ENCODE peak calls at places on chromosomes 5 and 9, in four cellular contexts. C, H, W and Q are unnamed samples.

GRCh38 chr9:131012396-131012917 is 3.5 kb downstream of the LAMC3 start:
- DNase-seq in W (no peak), C (no peak), H (no peak), Q (no peak)

GRCh38 chr5:55896663-55897062 is 45.5 kb downstream of the IL31RA start:
- DNase-seq in W (no peak), C (no peak), H (no peak), Q (no peak)

GRCh38 chr5:157358871-157359270 is 92.9 kb downstream of the CYFIP2 start:
- DNase-seq in H (no peak), W (no peak), C (no peak), Q (no peak)

GRCh38 chr9:92964981-92965758 is 17.8 kb downstream of the FGD3 start:
- DNase-seq in C (no peak), W (no peak), H (no peak), Q (no peak)

GRCh38 chr5:137696481-137696880 is 39.4 kb downstream of the KLHL3 start:
- DNase-seq in H (no peak), W (peak), C (no peak), Q (no peak)

GRCh38 chr5:130337179-130337888 is 433.1 kb downstream of the CHSY3 start:
- DNase-seq in W (peak), C (no peak), H (no peak), Q (no peak)

GRCh38 chr5:125700380-125700856 is 722.8 kb upstream of the GRAMD2B start:
- DNase-seq in W (no peak), H (no peak), C (no peak), Q (no peak)

GRCh38 chr5:180630426-180630825 is 19.0 kb downstream of the FLT4 start:
- DNase-seq in C (no peak), W (no peak), H (no peak), Q (no peak)

GRCh38 chr5:64505769-64506566 is at the start of gene RGS7BP:
- DNase-seq in C (no peak), W (peak), H (no peak), Q (peak)

GRCh38 chr9:129586647-129587046 is 34.3 kb downstream of the C9orf50 start:
- DNase-seq in C (no peak), W (no peak), H (no peak), Q (no peak)

GRCh38 chr9:124010665-124011321 is 775 bp upstream of the LHX2 start:
- DNase-seq in W (no peak), C (no peak), H (no peak), Q (no peak)

GRCh38 chr5:103178167-103178566 is 58.1 kb downstream of the PPIP5K2 start:
- DNase-seq in H (no peak), C (no peak), W (no peak), Q (no peak)

GRCh38 chr5:173843800-173844199 is 44.3 kb upstream of the CPEB4 start:
- DNase-seq in C (no peak), H (no peak), W (no peak), Q (no peak)

GRCh38 chr9:81591791-81592190 is 97.6 kb downstream of the TLE1 start:
- DNase-seq in H (no peak), C (no peak), W (no peak), Q (no peak)

GRCh38 chr5:176734756-176735342 is 75.5 kb upstream of the UNC5A start:
- DNase-seq in H (no peak), C (no peak), W (no peak), Q (no peak)

GRCh38 chr5:35851282-35851681 is 5.4 kb upstream of the IL7R start:
- DNase-seq in H (no peak), W (peak), C (no peak), Q (no peak)

GRCh38 chr9:78114581-78114980 is 83.0 kb upstream of the GNAQ start:
- DNase-seq in C (no peak), W (no peak), H (no peak), Q (no peak)

GRCh38 chr9:112558476-112558875 is 71.8 kb downstream of the KIAA1958 start:
- DNase-seq in H (no peak), W (peak), C (no peak), Q (no peak)

GRCh38 chr9:122552812-122553211 is at the start of gene OR1N2:
- DNase-seq in C (no peak), W (no peak), H (no peak), Q (no peak)

GRCh38 chr5:158127536-158127935 is 268.6 kb upstream of the CLINT1 start:
- DNase-seq in W (no peak), C (no peak), H (no peak), Q (no peak)

GRCh38 chr9:107867738-107868137 is 378.2 kb upstream of the KLF4 start:
- DNase-seq in W (no peak), C (no peak), H (no peak), Q (no peak)

GRCh38 chr5:157025093-157025698 is 33.7 kb downstream of the HAVCR1 start:
- DNase-seq in H (no peak), C (peak), W (no peak), Q (no peak)

GRCh38 chr5:36657563-36657995 is 51.2 kb downstream of the SLC1A3 start:
- DNase-seq in H (no peak), C (no peak), W (peak), Q (no peak)

GRCh38 chr9:89408628-89409101 is 89.2 kb downstream of the SEMA4D start:
- DNase-seq in H (no peak), C (no peak), W (no peak), Q (no peak)

GRCh38 chr5:28967848-28968247 is 1929.5 kb upstream of the CDH9 start:
- DNase-seq in W (no peak), H (no peak), C (no peak), Q (no peak)

GRCh38 chr9:111969061-111969460 is 72.4 kb downstream of the UGCG start:
- DNase-seq in C (peak), W (peak), H (no peak), Q (no peak)

GRCh38 chr5:66821626-66822429 is 225.6 kb downstream of the MAST4 start:
- DNase-seq in W (no peak), H (no peak), C (no peak), Q (no peak)

DNA sequence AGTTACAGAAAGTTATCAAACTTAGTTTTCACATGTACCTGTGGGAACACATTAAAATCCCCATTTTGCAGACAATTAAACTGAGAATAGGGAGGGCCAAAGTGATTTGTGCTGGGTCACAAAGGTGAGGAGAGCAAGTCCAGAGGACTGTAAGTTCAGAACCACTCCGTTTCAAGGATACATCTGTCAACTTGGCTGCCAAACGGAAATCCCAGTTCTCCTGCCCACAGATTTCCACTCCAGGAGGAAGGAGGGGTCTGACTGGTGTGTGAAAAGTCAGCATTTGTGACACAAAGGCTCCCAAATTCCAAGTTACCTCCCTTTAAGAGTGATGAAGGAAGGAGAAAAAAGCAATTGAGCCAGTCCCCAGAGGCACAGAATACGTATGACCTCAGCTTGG is 42.3 kb downstream of the PRELID2 start:
- DNase-seq in W (no peak), C (no peak), H (no peak), Q (no peak)
- TF ChIP-seq CHD1 in W (no peak), C (no peak), H (no peak), Q (no peak)

DNA sequence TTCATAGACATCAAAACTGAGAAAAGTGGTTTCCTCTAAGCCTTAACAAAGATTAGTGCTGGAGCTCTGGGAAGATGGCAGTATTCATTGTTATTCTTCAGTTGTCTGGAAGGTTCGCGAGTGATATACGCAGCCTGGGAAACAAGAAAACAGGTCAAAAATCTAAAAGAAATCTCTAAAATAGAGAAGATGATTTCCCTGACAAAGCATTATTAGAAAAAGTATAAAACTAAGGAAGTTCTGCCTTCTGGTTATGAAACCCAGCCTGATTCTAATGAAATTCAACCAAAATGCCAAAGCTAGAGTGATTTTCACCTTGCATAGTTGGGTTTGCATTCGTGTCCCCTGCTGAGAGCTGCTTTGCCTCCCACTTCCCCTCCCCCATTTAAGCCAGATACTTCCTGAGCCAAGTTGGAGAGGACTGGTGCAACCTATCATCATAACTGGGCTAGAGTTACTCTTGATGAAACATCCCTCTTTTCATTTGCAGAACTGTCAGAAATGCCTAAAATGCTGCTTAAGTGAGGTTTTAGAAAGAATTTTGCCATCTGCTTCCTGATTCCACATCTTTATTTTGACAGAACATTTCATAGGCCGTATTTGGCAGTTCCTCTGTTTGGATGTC is 48.4 kb downstream of the NDFIP1 start:
- DNase-seq in C (no peak), W (no peak), H (no peak), Q (no peak)
- TF ChIP-seq CHD1 in C (no peak), W (no peak), H (no peak), Q (no peak)

DNA sequence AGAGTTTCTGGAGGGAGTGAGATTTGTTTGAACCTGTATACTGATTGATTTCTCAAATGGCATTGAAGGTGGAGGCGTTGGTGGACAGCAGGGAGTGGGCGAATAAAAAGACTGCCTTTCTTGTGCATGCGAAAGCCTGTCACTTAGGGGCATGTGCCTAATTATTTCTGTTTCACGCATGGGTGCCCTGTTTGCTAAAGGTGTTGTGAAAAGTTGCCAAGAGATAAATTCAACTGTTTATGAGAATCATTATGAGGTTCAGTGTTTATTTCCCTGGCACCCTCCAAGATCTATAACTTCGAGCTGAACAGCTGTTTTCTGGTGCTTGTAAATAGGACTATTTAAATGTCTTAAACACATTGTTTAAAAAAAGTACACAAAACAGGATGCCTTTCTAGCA is 67.4 kb upstream of the DMRTA1 start:
- DNase-seq in W (no peak), H (no peak), C (no peak), Q (no peak)
- TF ChIP-seq CHD1 in W (no peak), H (no peak), C (no peak), Q (no peak)

GRCh38 chr5:2685651-2686050 is 65.8 kb downstream of the IRX2 start:
- DNase-seq in C (no peak), H (no peak), W (peak), Q (no peak)
- TF ChIP-seq CHD1 in C (no peak), H (no peak), W (no peak), Q (no peak)

GRCh38 chr5:72841756-72842535 is 25.5 kb downstream of the TNPO1 start:
- DNase-seq in H (no peak), W (peak), C (no peak), Q (no peak)

GRCh38 chr5:72846483-72846882 is 30.0 kb downstream of the TNPO1 start:
- DNase-seq in W (no peak), C (no peak), H (no peak), Q (no peak)

GRCh38 chr5:72842816-72843215 is 26.4 kb downstream of the TNPO1 start:
- DNase-seq in W (peak), H (peak), C (no peak), Q (no peak)

GRCh38 chr5:72845889-72846288 is 29.4 kb downstream of the TNPO1 start:
- DNase-seq in H (no peak), C (no peak), W (no peak), Q (no peak)

GRCh38 chr5:72844218-72844603 is 27.8 kb downstream of the TNPO1 start:
- DNase-seq in H (no peak), C (no peak), W (no peak), Q (no peak)
- TF ChIP-seq CHD1 in H (no peak), C (no peak), W (no peak), Q (no peak)